ENCODE peak calls at places on chromosomes 1 and 21, in six cellular contexts. A, E, U, Q, X and N are unnamed samples.

GRCh38 chr21:34803792-34804440 is 135.1 kb downstream of the CLIC6 start:
- DNase-seq in A (no peak), E (no peak), U (no peak), Q (no peak), X (no peak), N (no peak)

GRCh38 chr1:100441651-100442050 is 89.3 kb downstream of the CDC14A start:
- DNase-seq in A (no peak), E (no peak), U (no peak), Q (no peak), X (no peak), N (no peak)

GRCh38 chr1:31954607-31955283 is 16.6 kb upstream of the PTP4A2 start:
- DNase-seq in A (peak), E (peak), U (peak), Q (peak), X (peak), N (no peak)

GRCh38 chr1:6358757-6359567 is 34.6 kb downstream of the ACOT7 start:
- DNase-seq in A (peak), E (no peak), U (no peak), Q (peak), X (peak), N (no peak)

GRCh38 chr1:225886159-225887029 is 2.6 kb downstream of the LEFTY1 start:
- DNase-seq in A (no peak), E (peak), U (no peak), Q (no peak), X (no peak), N (no peak)

GRCh38 chr1:83641206-83641658 is 357.7 kb downstream of the TTLL7 start:
- DNase-seq in A (peak), E (no peak), U (no peak), Q (peak), X (peak), N (no peak)

GRCh38 chr1:233673947-233674431 is 60.1 kb downstream of the KCNK1 start:
- DNase-seq in A (no peak), E (no peak), U (no peak), Q (no peak), X (no peak), N (peak)

GRCh38 chr1:50570064-50570463 is 146.8 kb upstream of the DMRTA2 start:
- DNase-seq in A (no peak), E (no peak), U (no peak), Q (peak), X (peak), N (no peak)

GRCh38 chr1:10897321-10897980 is 101.0 kb upstream of the CASZ1 start:
- DNase-seq in A (no peak), E (peak), U (no peak), Q (peak), X (no peak), N (no peak)

GRCh38 chr1:238088891-238089290 is 198.2 kb upstream of the ZP4 start:
- DNase-seq in A (no peak), E (no peak), U (no peak), Q (no peak), X (no peak), N (no peak)

GRCh38 chr21:16424331-16424749 is 694.6 kb downstream of the USP25 start:
- DNase-seq in A (no peak), E (no peak), U (no peak), Q (peak), X (no peak), N (no peak)

GRCh38 chr1:20037877-20038276 is 32.1 kb upstream of the PLA2G5 start:
- DNase-seq in A (no peak), E (no peak), U (no peak), Q (peak), X (no peak), N (no peak)

GRCh38 chr1:234473123-234473522 is 5.9 kb downstream of the TARBP1 start:
- DNase-seq in A (no peak), E (no peak), U (no peak), Q (no peak), X (no peak), N (no peak)

GRCh38 chr1:202642212-202642611 is 68.0 kb downstream of the SYT2 start:
- DNase-seq in A (no peak), E (no peak), U (no peak), Q (no peak), X (no peak), N (no peak)
- H3K4me3 ChIP-seq in A (no peak), E (no peak), U (peak), Q (no peak), X (peak), N (no peak)

GRCh38 chr1:99049745-99050144 is 45.1 kb upstream of the PLPPR5 start:
- DNase-seq in A (no peak), E (no peak), U (no peak), Q (no peak), X (no peak), N (no peak)
- TF ChIP-seq CTCF in A (no peak), E (no peak), U (no peak), Q (no peak), X (no peak), N (no peak)

GRCh38 chr21:28110074-28110473 is 882.6 kb downstream of the LTN1 start:
- DNase-seq in A (no peak), E (no peak), U (no peak), Q (no peak), X (no peak), N (no peak)

GRCh38 chr21:28113718-28114117 is 879.0 kb downstream of the LTN1 start:
- DNase-seq in A (no peak), E (no peak), U (no peak), Q (no peak), X (no peak), N (no peak)

GRCh38 chr21:28106370-28106890 is 886.2 kb downstream of the LTN1 start:
- DNase-seq in A (no peak), E (no peak), U (no peak), Q (no peak), X (no peak), N (no peak)

DNA sequence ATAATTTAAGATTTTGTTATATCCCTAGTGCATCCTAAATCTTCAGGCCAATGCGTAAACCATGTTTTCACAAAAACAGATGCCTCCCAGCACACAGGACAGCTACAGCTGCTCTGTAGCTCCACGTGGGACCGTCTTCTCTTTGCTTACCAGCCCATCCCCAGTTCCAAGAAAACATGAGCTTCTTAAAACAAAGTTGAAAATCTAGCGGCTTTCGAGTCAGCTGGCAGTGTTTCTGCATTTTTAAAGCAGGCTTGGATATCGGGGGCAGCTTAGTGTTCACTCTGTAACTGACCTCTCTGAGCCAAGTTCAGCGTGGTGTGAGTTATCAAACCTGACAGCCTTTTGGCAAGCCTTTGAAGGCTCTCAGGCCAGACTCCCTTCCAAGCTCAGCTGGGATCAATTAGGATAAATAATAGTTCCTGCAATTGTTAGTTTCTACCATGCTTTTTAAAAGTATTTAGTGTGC is 881.5 kb downstream of the LTN1 start:
- DNase-seq in A (peak), E (peak), U (peak), Q (no peak), X (no peak), N (no peak)
- H3K4me3 ChIP-seq in A (peak), E (peak), U (peak), Q (no peak), X (no peak), N (peak)

GRCh38 chr1:18805925-18806849 is 53.3 kb downstream of the TAS1R2 start:
- DNase-seq in A (no peak), E (no peak), U (no peak), Q (no peak), X (no peak), N (no peak)

GRCh38 chr1:18803859-18804258 is 55.6 kb downstream of the TAS1R2 start:
- DNase-seq in A (no peak), E (no peak), U (no peak), Q (no peak), X (no peak), N (no peak)

GRCh38 chr1:18805116-18805515 is 54.3 kb downstream of the TAS1R2 start:
- DNase-seq in A (no peak), E (peak), U (no peak), Q (no peak), X (no peak), N (no peak)

GRCh38 chr1:18802231-18802630 is 57.2 kb downstream of the TAS1R2 start:
- DNase-seq in A (no peak), E (no peak), U (no peak), Q (no peak), X (no peak), N (no peak)

GRCh38 chr1:18803392-18803791 is 56.1 kb downstream of the TAS1R2 start:
- DNase-seq in A (no peak), E (no peak), U (no peak), Q (no peak), X (no peak), N (no peak)
- TF ChIP-seq CTCF in A (no peak), E (no peak), U (no peak), Q (no peak), X (no peak), N (no peak)